ENCODE peak calls at places on chromosomes 7 and 10, in six cellular contexts. F, L, D, E, S and A are unnamed samples.

GRCh38 chr10:43162604-43163003 is 24.4 kb downstream of the CSGALNACT2 start:
- DNase-seq in F (no peak), L (no peak), D (no peak), E (no peak), S (no peak), A (no peak)

GRCh38 chr10:11012880-11013279 is 4.8 kb upstream of the CELF2 start:
- DNase-seq in F (no peak), L (no peak), D (no peak), E (peak; percentile 13), S (no peak), A (no peak)

GRCh38 chr10:112475565-112476233 is 28.7 kb downstream of the VTI1A start:
- DNase-seq in F (no peak), L (no peak), D (no peak), E (no peak), S (no peak), A (no peak)

GRCh38 chr7:4189151-4189570 is 492.9 kb upstream of the FOXK1 start:
- DNase-seq in F (no peak), L (peak; percentile 80), D (peak; percentile 41), E (peak; percentile 58), S (peak; percentile 90), A (peak; percentile 83)

GRCh38 chr10:131424053-131424452 is 112.5 kb upstream of the TCERG1L start:
- DNase-seq in F (no peak), L (peak; percentile 31), D (no peak), E (no peak), S (no peak), A (no peak)

GRCh38 chr10:118332948-118333710 is 9.0 kb downstream of the FAM204A start:
- DNase-seq in F (no peak), L (no peak), D (no peak), E (no peak), S (no peak), A (no peak)

GRCh38 chr10:120562956-120563355 is 105.9 kb downstream of the PLPP4 start:
- DNase-seq in F (no peak), L (no peak), D (no peak), E (no peak), S (peak; percentile 30), A (no peak)

GRCh38 chr10:86446424-86446823 is 75.2 kb downstream of the WAPL start:
- DNase-seq in F (no peak), L (no peak), D (no peak), E (no peak), S (no peak), A (no peak)

GRCh38 chr7:103764887-103765286 is 224.6 kb downstream of the RELN start:
- DNase-seq in F (no peak), L (no peak), D (no peak), E (no peak), S (no peak), A (no peak)

GRCh38 chr10:73842349-73842748 is 31.0 kb upstream of the NDST2 start:
- DNase-seq in F (no peak), L (no peak), D (no peak), E (no peak), S (no peak), A (no peak)

GRCh38 chr10:100027416-100027815 is 17.7 kb upstream of the DNMBP start:
- DNase-seq in F (no peak), L (no peak), D (no peak), E (no peak), S (no peak), A (no peak)

GRCh38 chr10:118615888-118616287 is 20.4 kb upstream of the PRLHR start:
- DNase-seq in F (peak; percentile 31), L (no peak), D (no peak), E (no peak), S (no peak), A (no peak)

GRCh38 chr7:72072901-72073300 is 339.2 kb downstream of the CALN1 start:
- DNase-seq in F (no peak), L (no peak), D (no peak), E (no peak), S (no peak), A (no peak)

GRCh38 chr10:123663522-123663921 is 2.6 kb upstream of the GPR26 start:
- DNase-seq in F (no peak), L (no peak), D (no peak), E (no peak), S (no peak), A (no peak)

GRCh38 chr10:58180633-58181032 is 87.1 kb downstream of the IPMK start:
- DNase-seq in F (no peak), L (no peak), D (no peak), E (no peak), S (no peak), A (no peak)

GRCh38 chr10:106078796-106079576 is 1085.5 kb downstream of the SORCS1 start:
- DNase-seq in F (no peak), L (no peak), D (no peak), E (no peak), S (no peak), A (no peak)

GRCh38 chr7:12315049-12315448 is 88.6 kb downstream of the VWDE start:
- DNase-seq in F (no peak), L (no peak), D (no peak), E (no peak), S (no peak), A (no peak)

GRCh38 chr7:19122018-19122588 is 4.7 kb upstream of the TWIST1 start:
- DNase-seq in F (peak; percentile 23), L (no peak), D (no peak), E (no peak), S (no peak), A (no peak)

GRCh38 chr7:94650137-94650536 is 5.8 kb downstream of the SGCE start:
- DNase-seq in F (no peak), L (no peak), D (no peak), E (no peak), S (no peak), A (no peak)

DNA sequence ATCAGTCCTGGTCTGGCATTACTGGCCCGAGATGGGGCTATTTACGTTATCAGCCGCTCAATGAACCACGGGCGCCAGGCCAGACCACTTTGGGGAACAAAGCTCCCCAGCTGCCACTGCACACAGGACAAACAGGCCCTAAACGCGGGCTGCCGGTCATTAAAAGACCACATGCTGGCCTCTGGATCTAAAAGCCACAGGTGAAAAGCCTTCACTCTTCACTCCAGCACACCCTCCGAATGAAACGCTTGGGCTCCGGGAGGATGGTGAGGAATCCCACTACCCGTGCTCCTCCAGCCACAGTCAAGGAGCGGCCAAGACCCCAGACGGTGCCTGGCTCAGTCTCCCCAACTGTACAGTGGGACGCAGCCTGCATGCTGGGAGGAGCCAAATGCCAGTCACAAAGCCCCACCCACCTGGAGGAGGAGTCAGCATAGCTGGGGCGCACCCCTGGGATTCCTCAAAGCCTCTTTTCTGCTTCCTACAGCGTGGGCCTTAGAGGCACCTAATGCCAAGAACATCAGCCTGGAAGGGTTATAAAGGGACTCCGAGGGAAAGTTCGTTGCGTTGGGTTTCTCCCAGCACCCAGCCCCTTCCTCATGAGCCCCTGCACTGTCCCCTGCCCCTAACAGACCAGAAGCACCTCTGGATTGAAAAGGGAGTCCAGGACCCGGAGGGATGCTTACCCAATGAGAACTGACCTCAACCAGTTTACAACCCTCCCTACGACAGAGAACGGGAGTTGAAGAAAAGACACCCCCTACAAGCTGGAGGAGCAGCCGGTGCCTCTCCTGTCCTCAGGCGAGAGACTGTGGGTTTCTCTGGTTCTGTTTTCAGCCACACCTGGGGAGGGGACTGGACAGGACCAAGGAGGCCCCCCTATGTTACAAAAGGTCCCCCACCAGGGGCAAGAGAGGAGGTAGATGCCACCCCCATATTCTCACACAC is 4.7 kb downstream of the PDGFA start:
- DNase-seq in F (no peak), L (no peak), D (no peak), E (no peak), S (peak; percentile 27), A (no peak)
- H3K4me3 ChIP-seq in F (no peak overlapping the region), L (peak overlapping the region; percentile 13), D (no peak overlapping the region), E (no peak overlapping the region), S (no peak overlapping the region), A (no peak overlapping the region)

GRCh38 chr7:151167197-151167911 is at the start of gene GBX1:
- DNase-seq in F (peak; percentile 57), L (no peak), D (no peak), E (no peak), S (peak; percentile 90), A (no peak)
- TF ChIP-seq CTCF in F (peak; percentile 20), L (peak; percentile 9), D (no peak), E (no peak), S (peak; percentile 55), A (no peak)

DNA sequence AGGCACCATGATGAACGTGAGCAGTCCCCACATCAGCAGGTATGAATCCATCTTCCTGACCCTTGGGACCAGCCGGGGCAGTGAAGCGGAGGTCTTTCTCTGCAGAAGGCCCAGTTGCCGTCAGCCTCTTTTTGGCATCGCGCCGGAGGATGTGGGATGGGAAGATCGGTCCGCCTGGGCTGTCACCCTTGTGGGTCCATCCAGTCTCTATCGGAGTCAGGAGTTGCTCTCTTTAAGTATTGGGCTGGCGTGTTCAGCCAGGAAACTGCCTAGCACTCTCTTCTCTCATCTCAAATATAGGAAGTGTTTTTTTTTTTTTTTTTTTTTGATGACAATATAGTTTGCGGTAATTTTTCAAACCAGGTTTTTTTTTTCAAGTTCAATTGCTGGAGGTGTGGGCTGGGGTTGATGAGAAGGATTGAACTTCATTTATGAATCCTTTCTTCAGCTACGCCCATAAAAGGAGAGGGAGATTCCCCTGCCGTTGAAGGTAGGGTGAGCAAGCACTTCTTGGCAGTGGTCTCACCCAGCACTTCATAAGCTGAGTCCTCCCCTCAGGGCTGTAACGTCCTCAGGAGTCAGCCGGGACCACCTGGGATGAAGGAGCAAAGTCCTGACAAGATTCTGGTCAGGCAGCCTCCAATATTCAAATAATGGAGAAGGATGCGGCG is at the start of gene IL2RA:
- DNase-seq in F (no peak), L (no peak), D (no peak), E (no peak), S (no peak), A (no peak)
- TF ChIP-seq POLR2A in F (no peak), L (no peak), D (no peak), E (no peak), S (no peak), A (no peak)

DNA sequence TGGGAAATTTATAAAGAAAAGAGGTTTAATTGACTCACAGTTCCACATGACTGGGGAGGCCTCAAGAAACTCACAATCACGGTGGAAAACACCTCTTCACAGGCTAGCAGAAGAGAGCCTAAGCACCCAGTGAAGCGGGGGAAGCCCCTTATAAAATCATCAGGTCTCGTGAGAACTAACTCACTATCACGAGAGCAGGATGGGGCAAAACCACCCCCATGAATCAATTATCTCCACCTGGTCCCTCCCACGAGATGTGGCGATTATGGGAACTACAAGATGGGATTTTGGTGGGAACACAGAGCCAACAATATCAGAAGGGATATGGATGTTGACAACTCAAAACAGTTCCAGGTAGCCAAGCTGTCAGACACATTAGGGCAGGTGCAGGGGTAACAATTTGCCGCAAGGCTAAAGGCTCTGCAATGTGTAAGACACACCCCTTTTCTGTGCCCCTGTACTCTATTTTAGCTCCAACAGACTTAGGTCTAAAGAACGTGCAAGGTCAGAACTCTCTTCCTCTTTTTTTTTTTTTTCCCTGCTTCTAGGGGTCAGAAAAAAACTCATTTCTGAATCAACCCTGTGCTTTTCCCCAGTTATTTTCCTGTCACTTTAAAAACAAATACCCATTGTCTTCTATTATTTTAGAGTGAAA is 30.7 kb upstream of the RBM20 start:
- DNase-seq in F (no peak), L (no peak), D (no peak), E (no peak), S (no peak), A (no peak)
- H3K4me3 ChIP-seq in F (no peak overlapping the region), L (no peak overlapping the region), D (no peak overlapping the region), E (no peak overlapping the region), S (no peak overlapping the region), A (no peak overlapping the region)